ENCODE peak calls at places on chromosomes 13 and 19, in four cellular contexts. One of them, this sample, is unnamed.

GRCh38 chr13:19888799-19889198 is 25.4 kb upstream of the ZMYM5 start:
- DNase-seq in GM12878: no peak
- DNase-seq in HL-60: no peak
- DNase-seq in K562: no peak
- DNase-seq in this sample: no peak

GRCh38 chr13:42875448-42876269 is 94.3 kb downstream of the FAM216B start:
- DNase-seq in HL-60: no peak
- DNase-seq in GM12878: no peak
- DNase-seq in K562: no peak
- DNase-seq in this sample: no peak

GRCh38 chr19:5665781-5666513 is 14.4 kb downstream of the MICOS13 start:
- DNase-seq in GM12878: peak
- DNase-seq in K562: no peak
- DNase-seq in HL-60: no peak
- DNase-seq in this sample: no peak

GRCh38 chr19:5352229-5352763 is 11.7 kb upstream of the PTPRS start:
- DNase-seq in HL-60: no peak
- DNase-seq in GM12878: no peak
- DNase-seq in K562: no peak
- DNase-seq in this sample: no peak

GRCh38 chr19:48351341-48351752 is 12.4 kb downstream of the TMEM143 start:
- DNase-seq in K562: peak
- DNase-seq in HL-60: peak
- DNase-seq in GM12878: no peak
- DNase-seq in this sample: peak

GRCh38 chr13:51804295-51805172 is 571 bp upstream of the DHRS12 start:
- DNase-seq in HL-60: no peak
- DNase-seq in GM12878: no peak
- DNase-seq in K562: no peak
- DNase-seq in this sample: no peak

GRCh38 chr19:8206147-8207087 is 2.8 kb upstream of the CERS4 start:
- DNase-seq in K562: no peak
- DNase-seq in GM12878: no peak
- DNase-seq in HL-60: no peak
- DNase-seq in this sample: no peak

GRCh38 chr13:73451120-73452029 is 392.6 kb downstream of the KLF5 start:
- DNase-seq in K562: no peak
- DNase-seq in HL-60: no peak
- DNase-seq in GM12878: no peak
- DNase-seq in this sample: no peak

GRCh38 chr13:112951674-112952371 is 17.2 kb upstream of the MCF2L start:
- DNase-seq in GM12878: no peak
- DNase-seq in K562: no peak
- DNase-seq in HL-60: no peak
- DNase-seq in this sample: no peak

GRCh38 chr13:106105153-106105552 is 430.3 kb downstream of the EFNB2 start:
- DNase-seq in HL-60: no peak
- DNase-seq in K562: no peak
- DNase-seq in GM12878: no peak
- DNase-seq in this sample: no peak

GRCh38 chr19:17406039-17406886 is 833 bp upstream of the BST2 start:
- DNase-seq in HL-60: peak
- DNase-seq in K562: no peak
- DNase-seq in GM12878: no peak
- DNase-seq in this sample: no peak

GRCh38 chr13:50742353-50742752 is 101.1 kb downstream of the DLEU7 start:
- DNase-seq in GM12878: no peak
- DNase-seq in HL-60: no peak
- DNase-seq in K562: no peak
- DNase-seq in this sample: no peak

GRCh38 chr13:100811431-100811830 is 136.8 kb upstream of the TMTC4 start:
- DNase-seq in HL-60: no peak
- DNase-seq in GM12878: no peak
- DNase-seq in K562: no peak
- DNase-seq in this sample: no peak

GRCh38 chr19:4972509-4973230 is 3.8 kb downstream of the KDM4B start:
- DNase-seq in GM12878: no peak
- DNase-seq in HL-60: no peak
- DNase-seq in K562: no peak
- DNase-seq in this sample: no peak

GRCh38 chr13:26816876-26817275 is 56.3 kb upstream of the GPR12 start:
- DNase-seq in GM12878: no peak
- DNase-seq in K562: no peak
- DNase-seq in HL-60: no peak
- DNase-seq in this sample: no peak

GRCh38 chr13:46992383-46992952 is 95.6 kb upstream of the HTR2A start:
- DNase-seq in HL-60: peak
- DNase-seq in K562: peak
- DNase-seq in GM12878: no peak
- DNase-seq in this sample: no peak

GRCh38 chr13:20475927-20476691 is 49.5 kb downstream of the CRYL1 start:
- DNase-seq in K562: no peak
- DNase-seq in GM12878: peak
- DNase-seq in HL-60: peak
- DNase-seq in this sample: peak

GRCh38 chr13:110308377-110309158 is 1.5 kb downstream of the COL4A2 start:
- DNase-seq in HL-60: no peak
- DNase-seq in K562: no peak
- DNase-seq in GM12878: no peak
- DNase-seq in this sample: no peak

GRCh38 chr13:46476174-46476573 is 76.8 kb upstream of the LRCH1 start:
- DNase-seq in K562: no peak
- DNase-seq in GM12878: no peak
- DNase-seq in HL-60: no peak
- DNase-seq in this sample: no peak

GRCh38 chr13:72998012-72998411 is 60.8 kb upstream of the KLF5 start:
- DNase-seq in HL-60: no peak
- DNase-seq in GM12878: no peak
- DNase-seq in K562: no peak
- DNase-seq in this sample: no peak

GRCh38 chr13:110521946-110522345 is 39.6 kb downstream of the RAB20 start:
- DNase-seq in HL-60: peak
- DNase-seq in GM12878: no peak
- DNase-seq in K562: no peak
- DNase-seq in this sample: no peak

GRCh38 chr13:30364876-30365275 is 57.4 kb upstream of the UBE2L5 start:
- DNase-seq in K562: no peak
- DNase-seq in GM12878: no peak
- DNase-seq in HL-60: no peak
- DNase-seq in this sample: no peak

GRCh38 chr19:54439174-54439851 is 9.7 kb upstream of the LENG8 start:
- DNase-seq in HL-60: peak
- DNase-seq in K562: peak
- DNase-seq in GM12878: no peak
- DNase-seq in this sample: no peak

GRCh38 chr19:46932346-46932745 is 71.5 kb downstream of the ARHGAP35 start:
- DNase-seq in HL-60: no peak
- DNase-seq in GM12878: no peak
- DNase-seq in K562: no peak
- DNase-seq in this sample: no peak

GRCh38 chr19:347946-348861 is 3.6 kb upstream of the MIER2 start:
- DNase-seq in K562: no peak
- DNase-seq in GM12878: no peak
- DNase-seq in HL-60: no peak
- DNase-seq in this sample: no peak

GRCh38 chr19:9130965-9131364 is 4.2 kb upstream of the OR7G3 start:
- DNase-seq in K562: no peak
- DNase-seq in GM12878: no peak
- DNase-seq in HL-60: peak
- DNase-seq in this sample: no peak

GRCh38 chr19:29672933-29673336 is 7.7 kb downstream of the PLEKHF1 start:
- DNase-seq in GM12878: peak
- DNase-seq in HL-60: no peak
- DNase-seq in K562: no peak
- DNase-seq in this sample: no peak

GRCh38 chr19:43594710-43595604 is 977 bp downstream of the IRGQ start:
- DNase-seq in HL-60: peak
- DNase-seq in K562: peak
- DNase-seq in GM12878: no peak
- DNase-seq in this sample: peak

GRCh38 chr19:12596927-12597548 is 13.6 kb downstream of the ZNF490 start:
- DNase-seq in GM12878: no peak
- DNase-seq in K562: no peak
- DNase-seq in HL-60: no peak
- DNase-seq in this sample: no peak

GRCh38 chr19:16473875-16474397 is 2.2 kb upstream of the EPS15L1 start:
- DNase-seq in HL-60: peak
- DNase-seq in K562: no peak
- DNase-seq in GM12878: no peak
- DNase-seq in this sample: no peak

GRCh38 chr13:103471896-103472295 is 405.7 kb upstream of the SLC10A2 start:
- DNase-seq in GM12878: no peak
- DNase-seq in HL-60: no peak
- DNase-seq in K562: no peak
- DNase-seq in this sample: no peak

GRCh38 chr13:30111810-30112209 is 195.5 kb downstream of the KATNAL1 start:
- DNase-seq in GM12878: no peak
- DNase-seq in K562: no peak
- DNase-seq in HL-60: peak
- DNase-seq in this sample: no peak

DNA sequence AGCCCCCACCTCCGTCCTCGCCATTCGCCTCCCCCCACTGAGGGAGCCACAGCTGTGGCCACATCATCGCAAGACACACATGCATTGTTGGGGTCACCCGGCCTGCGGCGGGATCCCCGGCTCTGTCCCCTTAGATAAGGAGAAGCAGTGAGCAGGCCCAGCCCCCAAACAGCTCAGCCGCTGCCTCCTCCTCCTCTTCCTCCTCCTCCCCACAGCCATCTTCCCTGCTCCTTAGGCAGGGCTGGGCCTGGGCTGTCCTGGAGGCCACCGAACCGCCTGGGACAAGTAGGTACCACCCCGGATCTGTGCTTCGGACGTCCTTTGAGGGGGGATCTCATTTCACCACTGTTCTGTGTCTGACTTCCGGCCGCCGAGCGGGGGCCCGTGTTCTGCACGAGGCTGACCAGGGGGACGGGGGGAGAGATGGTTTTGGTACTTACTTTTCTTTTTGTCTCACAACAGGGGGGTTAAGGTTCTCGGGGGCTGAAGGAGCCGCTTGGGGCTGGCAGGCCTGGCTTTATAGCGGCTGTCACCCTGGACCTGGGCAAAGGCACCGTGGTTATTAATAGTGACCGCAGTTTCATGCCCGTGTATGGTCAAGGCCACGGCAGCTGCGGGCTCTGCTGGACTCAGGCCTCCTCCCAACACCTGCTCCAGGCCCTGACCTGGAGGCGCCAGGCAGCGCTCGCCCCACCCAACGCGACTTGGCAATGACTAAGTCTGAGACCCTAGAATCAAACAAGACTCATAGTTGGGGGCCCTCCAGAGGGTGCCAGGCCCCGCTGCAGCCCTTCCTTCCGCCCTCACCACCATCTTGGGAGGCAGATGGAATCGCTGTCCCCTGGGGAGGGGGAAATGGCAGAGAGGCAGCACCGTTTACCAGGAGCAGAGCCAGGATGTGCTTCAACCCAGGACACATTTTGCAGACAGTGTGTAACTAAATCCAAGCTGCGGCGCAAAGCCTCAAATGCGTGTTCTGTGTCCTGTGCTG is 18.3 kb downstream of the NMRK2 start:
- DNase-seq in GM12878: no peak
- DNase-seq in HL-60: no peak
- DNase-seq in K562: peak
- DNase-seq in this sample: no peak
- TF ChIP-seq SPI1 in GM12878: no peak
- TF ChIP-seq SPI1 in HL-60: no peak
- TF ChIP-seq SPI1 in K562: no peak
- TF ChIP-seq SPI1 in this sample: no peak

GRCh38 chr13:28492527-28493367 is 2.2 kb downstream of the FLT1 start:
- DNase-seq in K562: no peak
- DNase-seq in GM12878: peak
- DNase-seq in HL-60: no peak
- DNase-seq in this sample: no peak

GRCh38 chr13:28494861-28495585 is at the start of gene FLT1:
- DNase-seq in HL-60: no peak
- DNase-seq in K562: no peak
- DNase-seq in GM12878: no peak
- DNase-seq in this sample: peak

GRCh38 chr13:28494537-28494860 is 429 bp downstream of the FLT1 start:
- DNase-seq in HL-60: no peak
- DNase-seq in K562: no peak
- DNase-seq in GM12878: no peak
- DNase-seq in this sample: peak

GRCh38 chr13:28495586-28496564 is 947 bp upstream of the FLT1 start:
- DNase-seq in K562: no peak
- DNase-seq in GM12878: no peak
- DNase-seq in HL-60: peak
- DNase-seq in this sample: peak

GRCh38 chr13:28493740-28494536 is 990 bp downstream of the FLT1 start:
- DNase-seq in GM12878: no peak
- DNase-seq in HL-60: no peak
- DNase-seq in K562: no peak
- DNase-seq in this sample: peak
- TF ChIP-seq SPI1 in GM12878: no peak
- TF ChIP-seq SPI1 in HL-60: no peak
- TF ChIP-seq SPI1 in K562: no peak
- TF ChIP-seq SPI1 in this sample: no peak

DNA sequence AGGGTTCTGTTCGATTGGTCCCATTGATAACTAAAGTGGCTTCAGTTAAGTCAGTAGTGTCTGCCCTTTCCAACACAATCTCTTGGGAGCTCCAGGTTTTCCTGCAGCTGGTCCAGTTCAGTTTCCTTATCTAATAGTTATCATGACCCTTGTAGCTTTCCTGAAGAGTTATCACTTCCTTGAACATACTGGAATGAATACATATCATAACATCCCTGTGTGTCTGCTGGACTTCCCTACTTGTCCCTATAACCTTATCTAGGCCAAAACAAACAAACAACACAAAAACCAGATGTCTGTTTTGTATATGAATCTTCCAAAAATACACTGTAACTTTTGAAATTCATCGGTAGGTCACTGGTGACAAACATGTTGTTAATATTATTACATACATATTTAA is 167.6 kb downstream of the DCT start:
- DNase-seq in HL-60: no peak
- DNase-seq in K562: no peak
- DNase-seq in GM12878: no peak
- DNase-seq in this sample: no peak
- TF ChIP-seq SPI1 in HL-60: no peak
- TF ChIP-seq SPI1 in K562: no peak
- TF ChIP-seq SPI1 in GM12878: no peak
- TF ChIP-seq SPI1 in this sample: no peak

GRCh38 chr13:48542138-48542537 is 9.3 kb upstream of the RCBTB2 start:
- DNase-seq in HL-60: no peak
- DNase-seq in GM12878: no peak
- DNase-seq in K562: no peak
- DNase-seq in this sample: no peak

GRCh38 chr13:48551329-48551728 is 18.4 kb upstream of the RCBTB2 start:
- DNase-seq in K562: no peak
- DNase-seq in HL-60: no peak
- DNase-seq in GM12878: no peak
- DNase-seq in this sample: no peak

GRCh38 chr13:48542581-48543341 is 9.9 kb upstream of the RCBTB2 start:
- DNase-seq in HL-60: no peak
- DNase-seq in K562: no peak
- DNase-seq in GM12878: no peak
- DNase-seq in this sample: no peak

GRCh38 chr13:48547663-48548092 is 14.8 kb upstream of the RCBTB2 start:
- DNase-seq in GM12878: no peak
- DNase-seq in HL-60: no peak
- DNase-seq in K562: no peak
- DNase-seq in this sample: no peak

GRCh38 chr13:48545608-48546007 is 12.7 kb upstream of the RCBTB2 start:
- DNase-seq in K562: no peak
- DNase-seq in HL-60: no peak
- DNase-seq in GM12878: no peak
- DNase-seq in this sample: no peak
- TF ChIP-seq SPI1 in K562: no peak
- TF ChIP-seq SPI1 in HL-60: no peak
- TF ChIP-seq SPI1 in GM12878: no peak
- TF ChIP-seq SPI1 in this sample: no peak

This sample was measured in GM12891.